ENCODE peak calls at places on chromosomes 7 and 10, in ten cellular contexts. R is activated CD4-positive, alpha-beta T cell treated with anti-CD3 and anti-CD28 coated beads for 48 hours; Y is NCI-H2081; Z is stimulated activated naive CD8-positive, alpha-beta T cell treated with anti-CD3 and anti-CD28 coated beads, Interleukin-15, amount 100 ng/mL, for 72 hours; J is WERI-Rb-1; Q is fibroblast of lung; P is EL; K is activated gamma-delta T cell; V is amniotic stem cell; O is colonic mucosa. T is an unnamed sample.

GRCh38 chr7:66281678-66282593 is 76.8 kb downstream of the TPST1 start:
- DNase-seq in R (no peak), Y (no peak), Z (no peak), J (no peak), Q (peak), P (peak), K (no peak), V (peak), O (no peak), T (peak)

GRCh38 chr7:22250390-22250789 is 106.6 kb downstream of the RAPGEF5 start:
- DNase-seq in R (no peak), Y (no peak), Z (no peak), J (no peak), Q (no peak), P (no peak), K (no peak), V (no peak), O (no peak), T (no peak)

GRCh38 chr7:71411475-71411874 is 279.5 kb downstream of the GALNT17 start:
- DNase-seq in R (no peak), Y (no peak), Z (no peak), J (no peak), Q (no peak), P (no peak), K (no peak), V (no peak), O (no peak), T (no peak)

GRCh38 chr7:116815041-116815440 is 47.3 kb upstream of the CAPZA2 start:
- DNase-seq in R (no peak), Y (no peak), Z (no peak), J (no peak), Q (no peak), P (no peak), K (no peak), V (no peak), O (no peak), T (no peak)

GRCh38 chr10:31864834-31865518 is 63.7 kb downstream of the ARHGAP12 start:
- DNase-seq in R (no peak), Y (no peak), Z (no peak), J (no peak), Q (peak), P (peak), K (no peak), V (no peak), O (no peak), T (peak)

GRCh38 chr7:85014936-85015335 is 171.9 kb downstream of the SEMA3D start:
- DNase-seq in R (no peak), Y (no peak), Z (no peak), J (peak), Q (no peak), P (no peak), K (no peak), V (no peak), O (no peak), T (peak)

GRCh38 chr7:435518-436366 is 83.9 kb downstream of the PDGFA start:
- DNase-seq in R (peak), Y (no peak), Z (no peak), J (no peak), Q (peak), P (no peak), K (no peak), V (no peak), O (peak), T (no peak)

GRCh38 chr7:148650232-148650858 is 48.4 kb upstream of the CUL1 start:
- DNase-seq in R (no peak), Y (no peak), Z (no peak), J (no peak), Q (peak), P (peak), K (no peak), V (no peak), O (no peak), T (no peak)

GRCh38 chr10:2263556-2263955 is 526.2 kb upstream of the ADARB2 start:
- DNase-seq in R (no peak), Y (no peak), Z (no peak), J (no peak), Q (no peak), P (no peak), K (no peak), V (no peak), O (no peak), T (no peak)

GRCh38 chr7:42238709-42239395 is 1.8 kb upstream of the GLI3 start:
- DNase-seq in R (no peak), Y (no peak), Z (no peak), J (no peak), Q (peak), P (peak), K (no peak), V (no peak), O (no peak), T (no peak)

GRCh38 chr7:20959281-20959680 is 172.6 kb upstream of the SP8 start:
- DNase-seq in R (no peak), Y (no peak), Z (no peak), J (no peak), Q (no peak), P (no peak), K (no peak), V (no peak), O (no peak), T (peak)

GRCh38 chr10:96838529-96838928 is 6.4 kb downstream of the LCOR start:
- DNase-seq in R (no peak), Y (no peak), Z (no peak), J (no peak), Q (no peak), P (no peak), K (no peak), V (no peak), O (no peak), T (no peak)

GRCh38 chr7:135744938-135745701 is 3.5 kb downstream of the FAM180A start:
- DNase-seq in R (no peak), Y (no peak), Z (no peak), J (no peak), Q (peak), P (peak), K (no peak), V (peak), O (no peak), T (no peak)

GRCh38 chr10:61606971-61607907 is 55.5 kb upstream of the CABCOCO1 start:
- DNase-seq in R (no peak), Y (no peak), Z (no peak), J (no peak), Q (no peak), P (no peak), K (no peak), V (no peak), O (no peak), T (peak)

GRCh38 chr7:98107313-98107691 is 640 bp downstream of the LMTK2 start:
- DNase-seq in R (no peak), Y (no peak), Z (no peak), J (peak), Q (no peak), P (peak), K (no peak), V (no peak), O (no peak), T (no peak)

GRCh38 chr7:98418636-98419315 is 17.9 kb upstream of the BAIAP2L1 start:
- DNase-seq in R (peak), Y (no peak), Z (peak), J (no peak), Q (peak), P (peak), K (no peak), V (peak), O (peak), T (peak)

GRCh38 chr10:60495357-60495756 is 105.7 kb upstream of the ANK3 start:
- DNase-seq in R (no peak), Y (no peak), Z (no peak), J (no peak), Q (peak), P (peak), K (no peak), V (no peak), O (no peak), T (no peak)

GRCh38 chr7:2104107-2104710 is 128.5 kb downstream of the MAD1L1 start:
- DNase-seq in R (peak), Y (no peak), Z (peak), J (peak), Q (peak), P (peak), K (peak), V (peak), O (peak), T (peak)

GRCh38 chr10:131689954-131690669 is 210.7 kb upstream of the PPP2R2D start:
- DNase-seq in R (no peak), Y (no peak), Z (no peak), J (no peak), Q (no peak), P (no peak), K (no peak), V (no peak), O (no peak), T (no peak)

GRCh38 chr10:77043364-77043763 is 594.2 kb downstream of the KCNMA1 start:
- DNase-seq in R (no peak), Y (no peak), Z (no peak), J (no peak), Q (no peak), P (peak), K (no peak), V (no peak), O (no peak), T (no peak)

GRCh38 chr10:79262959-79263746 is 84.1 kb upstream of the PPIF start:
- DNase-seq in R (no peak), Y (no peak), Z (no peak), J (no peak), Q (no peak), P (no peak), K (no peak), V (no peak), O (no peak), T (no peak)

GRCh38 chr10:71513896-71514295 is 117.2 kb downstream of the CDH23 start:
- DNase-seq in R (no peak), Y (no peak), Z (no peak), J (no peak), Q (no peak), P (no peak), K (no peak), V (no peak), O (no peak), T (no peak)

GRCh38 chr10:92150798-92151197 is 140.1 kb downstream of the CPEB3 start:
- DNase-seq in R (no peak), Y (no peak), Z (no peak), J (no peak), Q (no peak), P (no peak), K (no peak), V (no peak), O (no peak), T (no peak)

GRCh38 chr7:127177156-127177555 is 75.6 kb downstream of the GRM8 start:
- DNase-seq in R (no peak), Y (no peak), Z (no peak), J (no peak), Q (no peak), P (no peak), K (no peak), V (no peak), O (no peak), T (no peak)

GRCh38 chr7:72416846-72417245 is 4.7 kb upstream of the CALN1 start:
- DNase-seq in R (no peak), Y (no peak), Z (no peak), J (no peak), Q (no peak), P (no peak), K (no peak), V (no peak), O (no peak), T (no peak)

GRCh38 chr10:89699581-89700064 is 1.8 kb upstream of the KIF20B start:
- DNase-seq in R (no peak), Y (no peak), Z (no peak), J (no peak), Q (no peak), P (no peak), K (no peak), V (no peak), O (no peak), T (peak)

GRCh38 chr10:30059209-30060107 is at the start of gene JCAD:
- DNase-seq in R (peak), Y (no peak), Z (peak), J (peak), Q (no peak), P (peak), K (peak), V (no peak), O (peak), T (no peak)

GRCh38 chr7:55247466-55247865 is 117.7 kb upstream of the LANCL2 start:
- DNase-seq in R (no peak), Y (no peak), Z (no peak), J (no peak), Q (peak), P (peak), K (no peak), V (no peak), O (no peak), T (no peak)

GRCh38 chr7:50832744-50833143 is 50.0 kb upstream of the GRB10 start:
- DNase-seq in R (peak), Y (no peak), Z (peak), J (no peak), Q (peak), P (peak), K (no peak), V (no peak), O (no peak), T (no peak)

GRCh38 chr7:114084381-114085312 is 165.8 kb upstream of the PPP1R3A start:
- DNase-seq in R (peak), Y (peak), Z (no peak), J (peak), Q (peak), P (no peak), K (no peak), V (no peak), O (peak), T (no peak)

GRCh38 chr10:80924063-80924952 is 386.6 kb downstream of the SH2D4B start:
- DNase-seq in R (peak), Y (no peak), Z (no peak), J (peak), Q (peak), P (peak), K (no peak), V (peak), O (peak), T (peak)

GRCh38 chr7:30521532-30521931 is 16.9 kb upstream of the GGCT start:
- DNase-seq in R (no peak), Y (no peak), Z (no peak), J (no peak), Q (peak), P (no peak), K (no peak), V (no peak), O (peak), T (no peak)

GRCh38 chr7:91657386-91658120 is 222.9 kb downstream of the MTERF1 start:
- DNase-seq in R (no peak), Y (no peak), Z (no peak), J (no peak), Q (peak), P (peak), K (no peak), V (no peak), O (no peak), T (no peak)

GRCh38 chr10:79268100-79268670 is 79.1 kb upstream of the PPIF start:
- DNase-seq in R (no peak), Y (no peak), Z (no peak), J (no peak), Q (peak), P (peak), K (no peak), V (peak), O (no peak), T (no peak)

GRCh38 chr10:116113721-116114501 is 159.1 kb downstream of the GFRA1 start:
- DNase-seq in R (no peak), Y (no peak), Z (no peak), J (no peak), Q (peak), P (peak), K (no peak), V (peak), O (no peak), T (no peak)

GRCh38 chr10:54880943-54881342 is 79.9 kb upstream of the PCDH15 start:
- DNase-seq in R (no peak), Y (no peak), Z (no peak), J (no peak), Q (no peak), P (no peak), K (no peak), V (no peak), O (no peak), T (no peak)

GRCh38 chr7:2019693-2020511 is 212.8 kb downstream of the MAD1L1 start:
- DNase-seq in R (peak), Y (no peak), Z (peak), J (peak), Q (peak), P (peak), K (no peak), V (peak), O (peak), T (no peak)

GRCh38 chr10:125411724-125412123 is 251.4 kb upstream of the CTBP2 start:
- DNase-seq in R (no peak), Y (no peak), Z (no peak), J (no peak), Q (peak), P (peak), K (no peak), V (peak), O (no peak), T (no peak)

GRCh38 chr7:120055300-120055699 is 217.7 kb upstream of the KCND2 start:
- DNase-seq in R (no peak), Y (no peak), Z (no peak), J (no peak), Q (peak), P (no peak), K (no peak), V (no peak), O (no peak), T (no peak)

T was measured in HepG2.